ENCODE peak calls at places on chromosome 20, in six cellular contexts. J, B, P, U, S and Y are unnamed samples.

GRCh38 chr20:58306421-58307261 is 2.9 kb upstream of the RAB22A start:
- DNase-seq in J (peak; percentile 8), B (no peak), P (no peak), U (peak; percentile 37), S (peak; percentile 85), Y (no peak)

GRCh38 chr20:50192364-50193168 is 1.9 kb downstream of the CEBPB start:
- DNase-seq in J (peak; percentile 94), B (peak; percentile 93), P (peak; percentile 67), U (peak; percentile 92), S (peak; percentile 25), Y (peak; percentile 90)

GRCh38 chr20:22523499-22524392 is 60.6 kb downstream of the FOXA2 start:
- DNase-seq in J (no peak), B (no peak), P (peak; percentile 34), U (peak; percentile 99), S (no peak), Y (no peak)

GRCh38 chr20:47351643-47352331 is 4.7 kb downstream of the ZMYND8 start:
- DNase-seq in J (peak; percentile 72), B (no peak), P (no peak), U (no peak), S (no peak), Y (no peak)

GRCh38 chr20:57211949-57212889 is 54.2 kb downstream of the BMP7 start:
- DNase-seq in J (no peak), B (peak; percentile 81), P (peak; percentile 75), U (peak; percentile 18), S (no peak), Y (peak; percentile 55)

GRCh38 chr20:58870293-58871014 is 17.9 kb downstream of the GNAS start:
- DNase-seq in J (peak; percentile 61), B (no peak), P (peak; percentile 87), U (peak; percentile 70), S (no peak), Y (peak; percentile 63)

GRCh38 chr20:57374931-57375651 is 16.1 kb upstream of the RBM38 start:
- DNase-seq in J (no peak), B (no peak), P (no peak), U (no peak), S (no peak), Y (no peak)

GRCh38 chr20:32018269-32019155 is 8.3 kb downstream of the CCM2L start:
- DNase-seq in J (peak; percentile 71), B (peak; percentile 94), P (peak; percentile 99), U (peak; percentile 76), S (no peak), Y (peak; percentile 36)

GRCh38 chr20:58130574-58130973 is 97.9 kb downstream of the ANKRD60 start:
- DNase-seq in J (no peak), B (no peak), P (no peak), U (no peak), S (no peak), Y (no peak)

GRCh38 chr20:46312075-46312944 is 4.0 kb upstream of the CDH22 start:
- DNase-seq in J (peak; percentile 64), B (peak; percentile 81), P (peak; percentile 87), U (peak; percentile 24), S (no peak), Y (no peak)

GRCh38 chr20:48784273-48784641 is 43.5 kb downstream of the PREX1 start:
- DNase-seq in J (no peak), B (no peak), P (no peak), U (no peak), S (no peak), Y (no peak)

GRCh38 chr20:47365023-47365764 is 8.7 kb upstream of the ZMYND8 start:
- DNase-seq in J (peak; percentile 93), B (no peak), P (no peak), U (no peak), S (no peak), Y (no peak)

GRCh38 chr20:10090588-10091166 is 55.9 kb downstream of the ANKEF1 start:
- DNase-seq in J (peak; percentile 43), B (no peak), P (no peak), U (peak; percentile 63), S (no peak), Y (peak; percentile 38)

GRCh38 chr20:50636601-50637539 is 54.5 kb downstream of the RIPOR3 start:
- DNase-seq in J (peak; percentile 38), B (no peak), P (no peak), U (peak; percentile 40), S (no peak), Y (no peak)

GRCh38 chr20:10877345-10877744 is 203.5 kb upstream of the JAG1 start:
- DNase-seq in J (no peak), B (no peak), P (no peak), U (no peak), S (no peak), Y (no peak)

GRCh38 chr20:57719951-57720350 is 10.1 kb upstream of the PMEPA1 start:
- DNase-seq in J (no peak), B (no peak), P (no peak), U (no peak), S (no peak), Y (no peak)

GRCh38 chr20:29297411-29298270 is 1959.8 kb upstream of the DEFB115 start:
- DNase-seq in J (no peak), B (peak; percentile 79), P (no peak), U (no peak), S (no peak), Y (no peak)

GRCh38 chr20:17939622-17940446 is 28.8 kb downstream of the SNX5 start:
- DNase-seq in J (no peak), B (no peak), P (peak; percentile 60), U (no peak), S (no peak), Y (no peak)

GRCh38 chr20:50496773-50497375 is 13.3 kb upstream of the PTPN1 start:
- DNase-seq in J (no peak), B (no peak), P (no peak), U (no peak), S (no peak), Y (no peak)

GRCh38 chr20:53735536-53736050 is 142.0 kb upstream of the ZNF217 start:
- DNase-seq in J (no peak), B (no peak), P (no peak), U (no peak), S (no peak), Y (no peak)

GRCh38 chr20:23493172-23493772 is 2.4 kb downstream of the CST8 start:
- DNase-seq in J (peak; percentile 10), B (no peak), P (no peak), U (no peak), S (no peak), Y (no peak)

DNA sequence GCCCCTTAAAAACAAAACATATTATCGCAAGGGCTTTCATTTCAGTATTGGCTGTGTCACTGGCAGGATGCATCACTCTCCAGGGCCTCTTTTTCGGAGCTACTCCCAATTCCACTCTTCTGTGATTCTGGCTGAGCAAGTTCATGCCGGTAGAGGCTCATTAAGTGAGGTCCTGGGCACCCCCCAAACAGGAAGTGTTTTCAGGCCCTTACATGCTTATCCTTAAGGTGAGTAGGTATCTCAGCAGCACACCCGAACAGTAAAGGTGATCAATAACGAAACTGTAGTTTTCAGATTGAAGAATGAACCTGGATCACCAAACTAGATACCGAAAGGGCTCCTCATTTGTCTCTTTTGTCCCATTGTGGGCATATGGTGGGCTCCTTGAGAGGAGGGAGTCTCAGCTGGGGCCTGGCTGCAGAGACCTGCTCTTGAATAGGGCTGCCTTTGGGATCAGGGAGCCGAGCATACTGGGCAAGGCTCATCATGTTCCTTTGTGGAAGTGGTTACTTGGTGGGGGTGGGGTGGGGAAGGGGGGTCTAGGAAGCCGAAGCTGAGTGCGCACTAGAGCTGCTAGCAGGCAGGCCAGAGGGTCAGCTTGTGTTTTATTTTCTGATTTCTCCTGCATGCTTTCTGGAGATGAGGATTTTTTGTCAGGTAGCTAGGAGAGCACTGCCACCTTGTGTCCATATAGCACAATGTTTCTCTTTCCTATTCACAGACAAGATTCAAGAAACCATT is 65.2 kb downstream of the CDS2 start:
- DNase-seq in J (peak; percentile 63), B (no peak), P (no peak), U (peak; percentile 90), S (peak; percentile 61), Y (peak; percentile 50)
- TF ChIP-seq POLR2A in J (no peak), B (no peak), P (no peak), U (no peak), S (no peak), Y (no peak)

DNA sequence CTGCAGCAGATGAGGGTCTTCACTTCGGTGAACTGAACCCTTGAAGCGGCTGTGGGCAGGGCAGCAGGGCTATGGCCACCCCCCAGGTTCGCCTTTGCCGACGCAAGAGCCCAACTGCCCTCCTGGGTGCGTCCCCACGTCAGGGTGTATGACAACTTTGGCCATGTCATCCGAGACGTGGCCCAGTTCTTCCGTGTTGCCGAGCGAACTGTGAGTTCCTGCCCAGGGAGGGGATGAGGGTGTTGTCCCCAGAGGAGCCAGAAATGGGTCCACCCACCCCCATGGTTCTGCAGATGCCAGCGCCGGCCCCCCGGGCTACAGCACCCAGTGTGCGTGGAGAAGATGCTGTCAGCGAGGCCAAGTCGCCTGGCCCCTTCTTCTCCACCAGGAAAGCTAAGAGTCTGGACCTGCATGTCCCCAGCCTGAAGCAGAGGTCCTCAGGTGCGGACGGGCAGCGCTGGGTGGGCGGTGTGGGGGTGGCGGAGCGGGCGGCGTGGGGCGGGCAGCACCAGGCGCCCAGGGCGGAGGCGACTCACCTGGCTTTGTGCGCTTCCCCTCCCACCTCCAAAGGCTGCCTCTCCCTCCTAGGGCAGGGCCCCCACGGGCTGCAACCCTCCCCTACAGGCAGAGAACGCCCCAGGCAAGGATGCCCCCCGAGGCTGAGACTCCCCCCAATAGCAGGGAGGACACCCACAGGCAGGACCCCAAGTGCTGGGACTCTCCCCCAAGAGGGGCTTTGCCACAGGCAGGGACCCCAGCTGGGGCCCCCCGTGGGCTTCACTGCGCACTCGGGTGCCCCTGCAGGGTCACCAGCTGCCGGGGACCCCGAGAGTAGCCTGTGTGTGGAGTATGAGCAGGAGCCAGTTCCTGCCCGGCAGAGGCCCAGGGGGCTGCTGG is 6.2 kb upstream of the TNFRSF6B start:
- DNase-seq in J (no peak), B (peak; percentile 75), P (no peak), U (no peak), S (no peak), Y (no peak)
- TF ChIP-seq POLR2AphosphoS5 in J (no peak), B (no peak), P (no peak), U (no peak), S (no peak), Y (no peak)

GRCh38 chr20:19815553-19815991 is 57.5 kb downstream of the RIN2 start:
- DNase-seq in J (no peak), B (no peak), P (no peak), U (peak; percentile 70), S (no peak), Y (no peak)
- TF ChIP-seq CTCF in J (no peak), B (no peak), P (no peak), U (peak; percentile 18), S (no peak), Y (no peak)

GRCh38 chr20:7174554-7174953 is 407.1 kb downstream of the BMP2 start:
- DNase-seq in J (no peak), B (no peak), P (no peak), U (no peak), S (no peak), Y (no peak)
- TF ChIP-seq POLR2A in J (no peak), B (no peak), P (no peak), U (no peak), S (no peak), Y (no peak)

DNA sequence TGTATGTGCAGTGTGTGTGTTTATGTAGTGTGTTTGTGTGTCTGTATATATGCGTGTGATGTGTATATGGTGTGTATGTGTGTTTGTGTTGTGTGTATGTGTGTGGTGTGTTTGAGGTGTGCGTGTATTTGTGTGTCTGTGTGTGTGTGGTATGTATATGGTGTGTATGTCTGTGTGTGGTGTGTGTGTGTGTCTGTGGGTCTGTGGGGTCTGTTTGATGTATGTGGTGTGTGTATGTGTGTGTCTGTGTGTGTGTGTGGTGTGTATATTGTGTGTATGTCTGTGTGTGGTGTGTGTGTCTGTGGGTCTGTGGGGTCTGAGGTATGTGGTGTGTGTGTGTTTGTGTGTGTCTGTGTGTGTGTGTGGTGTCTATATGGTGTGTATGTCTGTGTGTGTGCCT is 10.8 kb upstream of the MYT1 start:
- DNase-seq in J (no peak), B (no peak), P (no peak), U (no peak), S (no peak), Y (no peak)
- TF ChIP-seq POLR2AphosphoS5 in J (no peak), B (no peak), P (no peak), U (no peak), S (no peak), Y (no peak)